ENCODE peak calls at places on chromosomes 6 and 20, in ten cellular contexts. C is CD8-positive, alpha-beta memory T cell; Q is breast epithelium; N is upper lobe of right lung; X is mesendoderm; V is testis; O is PC-9; I is GM23338; E is heart right ventricle; B is pancreas. Z is an unnamed sample. For H3K27me3 and H3K4me1, the result is how much of the 10 kb centered on the place peaks cover.

GRCh38 chr20:62946918-62947317 is 5.6 kb upstream of the SLC17A9 start:
- DNase-seq in N (peak), C (no peak), Q (no peak), O (no peak), V (peak), X (no peak), E (no peak), I (no peak), B (peak), Z (no peak)

GRCh38 chr6:75235271-75235670 is 8.3 kb downstream of the COX7A2 start:
- DNase-seq in B (no peak), O (no peak), E (no peak), V (no peak), I (peak), C (no peak), X (no peak), Q (no peak), N (no peak), Z (no peak)

GRCh38 chr20:5675103-5676091 is 74.8 kb upstream of the SHLD1 start:
- DNase-seq in E (no peak), X (no peak), O (peak), N (no peak), Q (no peak), I (no peak), V (no peak), B (no peak), C (no peak), Z (no peak)

GRCh38 chr20:61520761-61521460 is 268.9 kb downstream of the CDH4 start:
- DNase-seq in X (peak), Q (no peak), E (no peak), C (no peak), B (no peak), I (no peak), V (no peak), O (no peak), N (peak), Z (no peak)

GRCh38 chr6:70479236-70479635 is 65.9 kb downstream of the FAM135A start:
- DNase-seq in Q (no peak), I (no peak), B (no peak), O (no peak), X (no peak), E (no peak), N (no peak), C (no peak), V (no peak), Z (no peak)

GRCh38 chr6:78746457-78746856 is 120.9 kb upstream of the IRAK1BP1 start:
- DNase-seq in O (no peak), I (no peak), N (no peak), B (no peak), Q (no peak), X (no peak), C (no peak), E (no peak), V (no peak), Z (no peak)

GRCh38 chr6:45946352-45946751 is 69.3 kb downstream of the CLIC5 start:
- DNase-seq in I (peak), O (no peak), N (no peak), C (no peak), V (peak), E (no peak), Q (no peak), X (peak), B (no peak), Z (no peak)

GRCh38 chr20:29689411-29690225 is 1567.8 kb upstream of the DEFB115 start:
- DNase-seq in Q (no peak), B (no peak), E (peak), X (no peak), I (no peak), O (no peak), N (no peak), C (no peak), V (peak), Z (no peak)

GRCh38 chr20:45251884-45252571 is 2.3 kb downstream of the SLPI start:
- DNase-seq in I (no peak), B (no peak), O (no peak), E (no peak), N (no peak), Q (no peak), X (peak), C (no peak), V (no peak), Z (peak)

GRCh38 chr6:51299649-51300380 is 481.1 kb downstream of the TFAP2B start:
- DNase-seq in Q (no peak), V (no peak), N (no peak), B (no peak), X (no peak), C (no peak), I (no peak), E (no peak), O (no peak), Z (no peak)

GRCh38 chr6:25057121-25057520 is 121.4 kb upstream of the RIPOR2 start:
- DNase-seq in C (no peak), B (peak), Q (no peak), V (no peak), O (no peak), N (no peak), E (peak), X (no peak), I (no peak), Z (no peak)

GRCh38 chr6:11769816-11770545 is 8.6 kb downstream of the ADTRP start:
- DNase-seq in B (no peak), E (no peak), N (no peak), X (peak), O (peak), C (no peak), I (peak), V (no peak), Q (no peak), Z (no peak)

GRCh38 chr6:7431594-7432390 is 42.2 kb downstream of the RIOK1 start:
- DNase-seq in O (no peak), C (no peak), N (no peak), X (peak), Q (no peak), B (no peak), E (no peak), V (no peak), I (peak), Z (no peak)

GRCh38 chr6:37381579-37381978 is 27.8 kb downstream of the RNF8 start:
- DNase-seq in E (no peak), O (peak), X (peak), Q (no peak), N (no peak), C (no peak), B (peak), V (peak), I (peak), Z (no peak)

GRCh38 chr20:17992224-17992637 is 23.4 kb downstream of the MGME1 start:
- DNase-seq in V (no peak), O (no peak), I (no peak), N (no peak), B (no peak), X (no peak), E (no peak), Q (no peak), C (no peak), Z (no peak)

GRCh38 chr6:160261991-160262718 is 3.5 kb upstream of the SLC22A2 start:
- DNase-seq in X (peak), B (no peak), O (no peak), N (no peak), E (no peak), Q (no peak), V (peak), I (peak), C (no peak), Z (peak)

GRCh38 chr6:3625161-3625979 is 126.1 kb downstream of the PXDC1 start:
- DNase-seq in N (no peak), V (no peak), Q (peak), E (no peak), O (no peak), X (no peak), I (no peak), B (no peak), C (no peak), Z (peak)

GRCh38 chr20:24542721-24543120 is 73.3 kb downstream of the SYNDIG1 start:
- DNase-seq in E (no peak), B (no peak), O (no peak), C (no peak), I (no peak), Q (no peak), V (no peak), X (no peak), N (no peak), Z (peak)

GRCh38 chr20:23080521-23080920 is 5.6 kb downstream of the CD93 start:
- DNase-seq in I (no peak), B (no peak), Q (no peak), X (no peak), V (no peak), C (no peak), N (no peak), O (no peak), E (no peak), Z (no peak)

GRCh38 chr6:166456360-166457156 is 73.8 kb upstream of the MPC1 start:
- DNase-seq in N (no peak), B (no peak), X (peak), I (peak), E (no peak), C (no peak), V (no peak), O (no peak), Q (no peak), Z (no peak)

GRCh38 chr6:99530627-99531026 is 15.4 kb upstream of the USP45 start:
- DNase-seq in B (no peak), X (no peak), O (no peak), N (no peak), I (no peak), E (no peak), C (no peak), Q (no peak), V (no peak), Z (no peak)

GRCh38 chr6:139776051-139776450 is 401.6 kb upstream of the CITED2 start:
- DNase-seq in X (peak), Q (no peak), V (peak), E (no peak), I (no peak), C (no peak), O (no peak), B (no peak), N (no peak), Z (no peak)

GRCh38 chr6:111973897-111974639 is 79.8 kb upstream of the CCN6 start:
- DNase-seq in X (no peak), Q (no peak), N (no peak), O (no peak), V (no peak), B (no peak), C (no peak), I (no peak), E (no peak), Z (no peak)

GRCh38 chr6:25757936-25758642 is 3.5 kb downstream of the SLC17A4 start:
- DNase-seq in V (no peak), O (no peak), N (no peak), X (no peak), E (no peak), C (no peak), Q (no peak), I (no peak), B (no peak), Z (no peak)

GRCh38 chr20:45306431-45306982 is at the start of gene RBPJL:
- DNase-seq in Q (no peak), E (no peak), B (peak), N (no peak), C (peak), V (peak), O (no peak), X (peak), I (peak), Z (no peak)

GRCh38 chr20:54668271-54669053 is 193.1 kb downstream of the DOK5 start:
- DNase-seq in E (no peak), O (no peak), Q (no peak), V (peak), B (no peak), N (no peak), C (no peak), X (peak), I (peak), Z (no peak)

GRCh38 chr20:35085477-35086225 is 7.0 kb downstream of the TRPC4AP start:
- DNase-seq in C (no peak), O (no peak), X (no peak), N (no peak), I (no peak), B (no peak), E (no peak), V (no peak), Q (no peak), Z (no peak)

GRCh38 chr6:94446120-94446519 is 1026.8 kb upstream of the EPHA7 start:
- DNase-seq in X (peak), Q (no peak), N (no peak), C (no peak), V (no peak), I (peak), O (no peak), E (no peak), B (no peak), Z (no peak)

GRCh38 chr6:41047745-41048742 is 5.0 kb upstream of the APOBEC2 start:
- DNase-seq in O (peak), C (no peak), E (no peak), X (peak), N (no peak), I (no peak), V (no peak), B (no peak), Q (no peak), Z (no peak)

GRCh38 chr20:31602779-31603441 is 2.2 kb upstream of the ID1 start:
- DNase-seq in I (no peak), V (no peak), E (no peak), C (peak), O (peak), B (no peak), X (no peak), Q (no peak), N (no peak), Z (no peak)

GRCh38 chr6:134466751-134467525 is 149.0 kb upstream of the SGK1 start:
- DNase-seq in V (no peak), Q (no peak), I (no peak), E (no peak), X (no peak), O (peak), N (no peak), C (no peak), B (no peak), Z (no peak)

GRCh38 chr6:50849016-50849748 is 30.5 kb downstream of the TFAP2B start:
- DNase-seq in V (no peak), I (peak), C (no peak), B (no peak), N (no peak), X (peak), E (no peak), Q (no peak), O (no peak), Z (no peak)

GRCh38 chr20:4956200-4956810 is 45.0 kb downstream of the SLC23A2 start:
- DNase-seq in V (no peak), B (no peak), X (peak), E (no peak), I (peak), Q (no peak), C (no peak), O (peak), N (no peak), Z (no peak)

GRCh38 chr6:57256541-57256940 is 34.4 kb upstream of the RAB23 start:
- DNase-seq in V (no peak), E (no peak), Q (no peak), N (no peak), B (no peak), O (no peak), I (no peak), C (no peak), X (no peak), Z (no peak)

GRCh38 chr20:1648101-1648500 is 9.5 kb downstream of the SIRPG start:
- DNase-seq in E (no peak), B (no peak), O (no peak), X (no peak), I (no peak), V (no peak), Q (no peak), C (no peak), N (no peak), Z (no peak)

GRCh38 chr6:82204010-82204409 is 43.5 kb downstream of the IBTK start:
- DNase-seq in V (no peak), I (no peak), E (no peak), B (no peak), X (no peak), Q (no peak), N (no peak), C (no peak), O (no peak), Z (no peak)

GRCh38 chr6:155524249-155524651 is 68.6 kb upstream of the NOX3 start:
- DNase-seq in C (no peak), B (no peak), I (no peak), V (no peak), E (no peak), N (no peak), X (no peak), O (no peak), Q (no peak), Z (no peak)

GRCh38 chr6:90097357-90097756 is 199.3 kb downstream of the BACH2 start:
- DNase-seq in Q (no peak), X (no peak), E (no peak), N (no peak), C (no peak), I (no peak), O (no peak), B (no peak), V (no peak), Z (no peak)

GRCh38 chr6:129345890-129346289 is 364.1 kb downstream of the ARHGAP18 start:
- DNase-seq in X (no peak), Q (no peak), E (no peak), I (no peak), V (no peak), C (no peak), O (no peak), N (no peak), B (no peak), Z (no peak)
- H3K27ac ChIP-seq in X (no peak), Q (no peak), E (no peak), I (no peak), V (no peak), C (no peak), O (no peak), N (no peak), B (no peak), Z (no peak)

DNA sequence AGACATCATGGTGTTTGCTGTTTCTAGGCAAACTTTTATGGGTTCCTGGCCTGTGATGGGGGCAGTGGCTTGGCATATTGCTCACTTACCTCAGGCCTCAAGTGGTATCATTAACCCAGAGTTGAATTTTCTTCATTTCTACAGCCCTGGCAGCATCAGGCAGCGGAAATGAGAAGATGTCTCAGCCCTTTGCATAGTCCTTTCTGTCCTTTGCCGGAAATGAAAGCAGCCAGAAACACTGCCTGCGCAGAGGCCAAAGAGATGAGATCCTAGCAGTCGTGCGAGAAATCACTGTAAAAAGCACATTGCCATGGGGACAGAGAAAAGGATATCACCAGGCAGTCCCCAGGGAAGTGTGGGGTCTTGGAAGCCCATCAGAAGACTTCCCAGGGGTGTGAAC is 37.4 kb upstream of the KCNG1 start:
- DNase-seq in V (no peak), I (no peak), E (no peak), C (no peak), Q (no peak), X (no peak), N (no peak), O (no peak), B (no peak), Z (no peak)
- H3K27me3 ChIP-seq in V (under half), I (under half), E (half or more), C (under half), Q (under half), X (under half), N (under half), O (half or more), B (under half), Z (under half)

DNA sequence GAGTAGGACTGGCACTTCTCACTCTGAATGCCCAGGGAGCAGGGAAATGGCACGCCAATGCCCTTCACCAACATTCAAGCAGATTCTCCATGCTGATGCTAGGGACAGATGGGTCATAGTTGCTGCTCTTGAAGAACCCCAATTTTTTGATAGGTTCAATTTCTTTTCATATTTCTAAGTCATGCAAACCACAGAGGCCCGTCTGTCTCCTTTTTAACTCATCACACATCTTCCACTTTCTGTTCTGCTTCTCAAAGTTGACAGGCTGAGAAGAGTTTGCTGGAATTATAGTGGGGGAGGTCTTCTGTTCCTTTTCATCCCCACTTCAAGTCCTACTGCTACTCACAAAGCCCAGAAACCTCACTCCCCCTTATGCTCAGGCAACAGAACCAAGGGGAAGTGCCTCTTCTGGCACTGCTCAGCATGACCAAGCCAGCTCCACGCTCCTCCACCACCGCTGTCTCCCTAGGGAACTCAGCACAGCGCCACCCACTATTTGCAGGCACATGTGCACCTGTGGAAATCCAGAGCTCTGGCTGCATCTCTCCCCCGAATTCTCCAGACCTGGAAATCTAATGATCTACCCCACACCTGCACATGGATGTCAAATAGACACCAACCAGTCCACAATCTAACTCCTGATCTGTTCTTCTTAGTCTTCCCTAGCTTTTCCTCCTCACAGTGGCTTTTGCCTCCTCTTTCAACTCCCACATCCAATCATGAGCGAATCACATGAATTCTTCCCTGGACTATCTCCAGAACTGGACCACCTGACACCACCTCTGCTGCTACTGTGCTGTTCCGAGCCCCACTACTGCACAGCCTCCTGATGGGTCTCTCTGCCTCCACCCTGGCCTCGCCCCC is 10.7 kb downstream of the ZBTB24 start:
- DNase-seq in X (no peak), N (no peak), O (no peak), I (no peak), B (no peak), V (no peak), Q (no peak), E (no peak), C (no peak), Z (no peak)
- H3K4me1 ChIP-seq in X (under half), N (under half), O (under half), I (under half), B (under half), V (under half), Q (under half), E (under half), C (under half), Z (under half)

GRCh38 chr6:44543664-44544063 is 156.2 kb downstream of the CDC5L start:
- DNase-seq in I (no peak), C (no peak), O (no peak), B (no peak), Q (no peak), V (no peak), N (peak), E (no peak), X (no peak), Z (no peak)
- H3K27ac ChIP-seq in I (no peak), C (no peak), O (no peak), B (no peak), Q (no peak), V (no peak), N (no peak), E (no peak), X (no peak), Z (no peak)

DNA sequence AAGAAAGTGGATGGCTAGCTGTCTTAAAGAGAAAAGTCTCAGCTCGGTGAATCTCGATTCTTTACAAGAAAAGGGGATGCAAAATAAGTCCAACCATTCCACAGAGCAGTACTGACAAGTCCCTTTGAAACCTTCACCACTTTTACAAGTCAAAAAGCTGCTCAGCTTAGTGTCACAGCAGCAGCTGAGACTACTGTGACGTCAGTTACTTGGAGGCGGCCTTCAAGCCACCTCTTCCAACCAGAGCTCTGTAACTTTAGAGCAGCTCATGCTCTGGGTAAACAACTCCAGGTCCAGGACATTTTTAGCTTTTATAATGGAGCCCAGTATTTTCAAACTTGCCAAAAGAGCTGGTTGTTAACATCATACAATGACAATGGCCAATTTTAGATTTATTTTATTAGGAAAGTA is at the start of gene KIAA0408:
- DNase-seq in X (peak), Q (no peak), I (peak), C (no peak), E (peak), B (peak), N (peak), O (no peak), V (peak), Z (no peak)
- H3K27me3 ChIP-seq in X (under half), Q (under half), I (under half), C (under half), E (under half), B (under half), N (under half), O (under half), V (under half), Z (under half)

GRCh38 chr20:58016779-58017178 is 211.7 kb downstream of the ANKRD60 start:
- DNase-seq in O (no peak), X (no peak), N (no peak), B (no peak), E (no peak), V (no peak), Q (no peak), C (no peak), I (no peak), Z (no peak)
- H3K4me1 ChIP-seq in O (half or more), X (under half), N (under half), B (under half), E (under half), V (under half), Q (under half), C (under half), I (under half), Z (under half)

DNA sequence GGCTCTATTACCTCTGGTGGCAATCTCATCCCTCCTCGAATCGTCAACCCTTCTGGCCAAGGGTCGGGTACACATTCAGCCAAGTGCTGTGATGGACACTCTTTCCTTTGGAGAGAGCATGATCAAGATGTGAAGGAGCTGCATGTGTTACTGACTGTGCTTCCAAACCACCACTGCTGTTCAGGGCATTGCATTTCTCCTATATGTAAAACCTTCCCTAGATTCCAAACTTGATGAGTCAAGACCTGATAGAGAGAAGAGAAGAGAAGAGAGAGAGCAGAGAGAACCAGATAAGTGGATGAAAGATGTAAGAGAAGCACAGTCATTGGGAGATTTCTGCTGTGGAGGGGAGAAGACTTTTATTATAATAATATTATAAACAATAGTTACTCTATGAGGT is 162.2 kb downstream of the KCNQ5 start:
- DNase-seq in E (no peak), C (no peak), O (no peak), Q (no peak), B (no peak), V (no peak), N (no peak), I (no peak), X (no peak), Z (no peak)
- H3K27ac ChIP-seq in E (no peak), C (no peak), O (no peak), Q (no peak), B (no peak), V (no peak), N (no peak), I (no peak), X (no peak), Z (no peak)